ENCODE peak calls at places on chromosomes 3 and 15, in seven cellular contexts. H is H9, L is IMR-90, O is mesendoderm, R is mesenchymal stem cell, F is neuronal stem cell, E is H1. G is an unnamed sample.

GRCh38 chr3:158802399-158803023 is 657 bp downstream of the MFSD1 start:
- DNase-seq in R (peak), L (peak), E (no peak), O (no peak), H (no peak), F (no peak), G (peak)

GRCh38 chr15:100493213-100493612 is 35.5 kb downstream of the CERS3 start:
- DNase-seq in E (no peak), O (no peak), H (no peak), F (no peak), L (no peak), R (no peak), G (no peak)

GRCh38 chr3:183410280-183410679 is 18.1 kb downstream of the MCF2L2 start:
- DNase-seq in F (no peak), R (peak), L (no peak), E (no peak), H (no peak), O (no peak), G (no peak)

GRCh38 chr3:37608061-37608702 is 253.5 kb upstream of the CTDSPL start:
- DNase-seq in E (no peak), F (no peak), L (no peak), O (no peak), H (no peak), R (peak), G (no peak)

GRCh38 chr15:68833734-68834334 is 13.1 kb upstream of the ANP32A start:
- DNase-seq in L (no peak), R (no peak), E (no peak), F (no peak), O (no peak), H (no peak), G (peak)

GRCh38 chr15:47551079-47551478 is 166.2 kb upstream of the SEMA6D start:
- DNase-seq in O (peak), L (no peak), E (peak), R (no peak), H (peak), F (peak), G (no peak)

GRCh38 chr15:63597033-63597790 is at the start of gene FBXL22:
- DNase-seq in H (peak), F (no peak), E (no peak), L (peak), O (no peak), R (peak), G (no peak)

GRCh38 chr3:60313382-60313781 is 937.9 kb downstream of the FHIT start:
- DNase-seq in F (no peak), E (no peak), H (no peak), R (no peak), L (no peak), O (no peak), G (no peak)

GRCh38 chr15:90933310-90933709 is 961 bp upstream of the HDDC3 start:
- DNase-seq in O (no peak), R (no peak), E (no peak), L (no peak), F (no peak), H (no peak), G (no peak)

DNA sequence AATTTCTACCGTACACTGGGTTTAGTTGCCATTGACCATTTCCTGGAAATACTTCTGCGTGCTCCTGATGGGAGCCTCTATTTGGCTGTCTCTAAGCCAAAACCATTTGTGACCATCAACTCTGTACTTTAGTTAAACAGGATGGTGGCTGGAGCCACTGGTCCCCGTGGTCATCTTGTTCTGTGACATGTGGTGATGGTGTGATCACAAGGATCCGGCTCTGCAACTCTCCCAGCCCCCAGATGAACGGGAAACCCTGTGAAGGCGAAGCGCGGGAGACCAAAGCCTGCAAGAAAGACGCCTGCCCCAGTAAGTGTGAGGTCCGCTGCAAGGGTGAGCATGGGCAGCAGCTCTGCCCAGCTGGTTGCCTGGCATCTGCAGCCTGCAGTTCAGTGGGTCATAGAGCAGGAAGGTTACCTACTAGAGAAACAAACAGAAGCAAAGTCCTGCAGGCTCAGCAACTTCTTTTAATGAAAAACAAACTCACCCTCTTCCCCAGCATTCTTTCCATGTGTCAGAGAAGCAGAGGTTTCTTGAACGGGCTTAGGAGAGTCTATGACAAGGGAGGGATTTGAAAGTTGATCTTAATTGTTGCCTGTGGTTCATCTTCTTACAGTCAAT is 7.1 kb downstream of the THBS1 start:
- DNase-seq in L (peak), R (peak), O (no peak), E (no peak), H (no peak), F (no peak), G (no peak)
- H2AK5ac ChIP-seq in L (no peak), R (no peak), O (no peak), E (no peak), H (no peak), F (no peak), G (no peak)

DNA sequence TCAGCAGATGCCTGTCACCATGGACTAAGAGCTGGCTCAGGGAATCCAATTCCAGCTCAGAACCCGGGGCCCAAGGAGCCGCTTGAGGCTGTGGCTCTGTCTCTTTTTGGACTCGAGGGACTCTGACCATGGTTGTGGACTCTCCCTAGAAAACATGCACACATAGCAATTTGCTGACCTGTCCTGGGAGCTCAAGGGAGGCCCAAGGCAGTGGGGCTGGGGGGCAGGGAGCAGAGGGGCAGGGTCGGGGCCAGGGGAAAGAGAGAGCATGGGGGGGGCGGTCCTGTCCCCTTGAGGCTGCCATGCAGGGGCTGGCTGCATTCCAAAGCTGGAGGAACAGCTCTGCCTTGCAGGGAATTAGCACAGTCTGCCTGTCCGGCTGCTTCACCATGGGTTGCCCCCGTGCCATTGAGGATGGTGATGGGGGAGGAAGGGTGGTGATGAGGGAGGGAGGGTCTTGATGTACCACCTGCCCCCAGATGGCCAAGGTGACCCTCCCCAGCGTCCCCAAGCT is 190.1 kb downstream of the GOLGA6L6 start:
- DNase-seq in L (no peak), R (no peak), H (peak), F (no peak), O (no peak), E (no peak), G (no peak)
- H2AK5ac ChIP-seq in L (no peak), R (no peak), H (no peak), F (no peak), O (no peak), E (no peak), G (no peak)

GRCh38 chr3:49257187-49257586 is 19.8 kb downstream of the C3orf62 start:
- DNase-seq in R (no peak), O (no peak), E (no peak), H (no peak), L (no peak), F (no peak), G (no peak)
- H2AK5ac ChIP-seq in R (no peak), O (no peak), E (no peak), H (no peak), L (no peak), F (no peak), G (no peak)

GRCh38 chr3:45131201-45131600 is 15.0 kb downstream of the CDCP1 start:
- DNase-seq in H (no peak), O (no peak), F (no peak), E (no peak), L (peak), R (peak), G (peak)
- H2AK5ac ChIP-seq in H (no peak), O (no peak), F (no peak), E (no peak), L (no peak), R (no peak), G (no peak)

DNA sequence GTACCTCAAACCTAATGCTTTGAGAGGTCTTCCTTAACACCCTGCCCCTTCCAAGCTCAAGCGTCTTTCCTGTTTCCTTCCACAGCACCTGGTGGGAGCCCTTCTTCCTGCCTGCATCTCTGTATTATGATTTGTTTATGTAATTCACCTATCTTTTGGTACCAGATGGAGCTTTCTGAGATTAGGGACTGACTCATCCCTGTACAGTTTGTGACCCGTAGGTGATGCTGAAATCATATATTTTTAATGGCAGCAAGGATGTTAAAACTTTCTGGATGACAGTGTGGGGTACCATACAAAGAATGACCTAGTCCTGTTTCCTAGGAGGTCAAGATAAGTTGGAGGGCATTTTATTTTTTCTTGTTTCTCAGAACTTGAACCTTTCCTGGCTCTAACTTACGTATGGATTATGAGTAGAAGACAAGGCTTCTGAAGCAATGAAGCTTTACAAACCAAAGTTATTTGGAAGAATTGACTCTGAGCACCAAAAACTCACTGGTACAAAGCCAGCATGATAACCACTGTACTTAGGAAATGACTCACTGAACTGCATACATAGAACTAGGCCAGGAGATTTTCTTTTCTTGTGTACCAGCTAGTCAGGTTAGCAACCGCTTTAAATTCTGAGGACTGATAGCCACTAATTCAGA is 46.6 kb downstream of the HHLA2 start:
- DNase-seq in L (peak), F (no peak), H (no peak), E (no peak), O (no peak), R (no peak), G (no peak)
- H2AK5ac ChIP-seq in L (no peak), F (no peak), H (no peak), E (no peak), O (no peak), R (no peak), G (no peak)

DNA sequence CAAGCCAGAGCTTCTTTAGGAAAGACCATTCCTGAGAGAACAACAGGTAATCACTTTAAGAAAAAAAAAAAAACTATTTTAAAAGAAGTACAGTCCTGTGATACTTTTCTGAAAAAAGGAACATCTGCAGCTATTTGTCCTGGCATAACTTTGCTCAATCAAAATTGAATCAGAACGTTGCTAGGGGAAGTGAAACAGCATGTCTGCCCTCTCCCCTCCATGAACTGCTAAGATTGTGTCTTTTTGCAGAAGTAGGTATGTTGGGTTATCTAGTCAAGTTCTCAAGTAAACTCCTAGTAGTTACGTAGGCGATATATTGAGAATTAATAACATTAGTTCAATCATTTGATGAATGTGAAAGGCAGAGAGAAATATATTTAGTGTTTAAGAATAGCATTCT is 1013.3 kb downstream of the TUSC7 start:
- DNase-seq in H (no peak), F (no peak), L (no peak), E (no peak), O (no peak), R (no peak), G (no peak)
- H2AK5ac ChIP-seq in H (no peak), F (no peak), L (no peak), E (no peak), O (no peak), R (no peak), G (no peak)

DNA sequence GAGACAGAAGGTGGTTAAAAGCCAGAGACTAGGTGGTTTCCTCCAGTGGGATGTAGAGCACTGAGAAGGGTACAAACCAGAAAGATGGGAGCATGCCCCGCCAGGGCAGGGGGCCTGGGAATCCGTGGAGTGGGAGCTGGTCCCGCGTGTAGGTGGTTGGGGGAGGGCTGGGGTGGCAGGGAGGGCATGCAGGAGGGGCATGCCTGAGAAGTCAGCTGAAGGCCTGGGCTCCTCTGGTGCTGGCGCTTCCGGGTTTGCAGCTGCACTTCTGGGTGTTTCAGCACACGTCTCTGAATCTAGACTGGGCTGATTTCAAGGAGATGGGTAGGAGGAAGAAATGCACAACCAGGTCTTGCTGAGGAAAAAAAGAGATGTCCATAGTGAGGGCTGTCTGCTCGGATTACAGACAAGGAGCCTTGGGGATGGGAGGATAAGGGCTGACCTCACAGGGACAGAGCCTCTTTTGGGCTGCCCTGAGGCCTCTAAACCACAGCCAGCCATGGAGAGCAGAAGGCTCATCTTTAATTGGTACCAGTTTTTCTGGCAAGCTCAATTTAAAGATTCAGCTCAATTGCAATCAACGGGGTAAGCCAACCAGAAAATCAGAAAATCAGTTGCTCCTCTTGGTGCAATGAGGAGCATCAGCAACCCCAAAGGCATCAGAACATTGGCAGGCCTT is 151.9 kb downstream of the FAM43A start:
- DNase-seq in R (no peak), H (no peak), L (no peak), E (no peak), F (no peak), O (no peak), G (no peak)
- H2AK5ac ChIP-seq in R (no peak), H (no peak), L (no peak), E (no peak), F (no peak), O (no peak), G (no peak)

GRCh38 chr3:72135636-72136035 is 350.7 kb upstream of the PROK2 start:
- DNase-seq in L (no peak), F (no peak), R (no peak), H (no peak), O (no peak), E (no peak), G (peak)

GRCh38 chr3:72131899-72132298 is 347.0 kb upstream of the PROK2 start:
- DNase-seq in F (no peak), R (no peak), H (no peak), L (no peak), E (no peak), O (no peak), G (no peak)

GRCh38 chr3:72133329-72134011 is 348.5 kb upstream of the PROK2 start:
- DNase-seq in O (no peak), E (no peak), H (no peak), R (no peak), F (no peak), L (no peak), G (no peak)

GRCh38 chr3:72137865-72138861 is 353.2 kb upstream of the PROK2 start:
- DNase-seq in R (no peak), E (no peak), H (no peak), F (no peak), L (no peak), O (no peak), G (no peak)

DNA sequence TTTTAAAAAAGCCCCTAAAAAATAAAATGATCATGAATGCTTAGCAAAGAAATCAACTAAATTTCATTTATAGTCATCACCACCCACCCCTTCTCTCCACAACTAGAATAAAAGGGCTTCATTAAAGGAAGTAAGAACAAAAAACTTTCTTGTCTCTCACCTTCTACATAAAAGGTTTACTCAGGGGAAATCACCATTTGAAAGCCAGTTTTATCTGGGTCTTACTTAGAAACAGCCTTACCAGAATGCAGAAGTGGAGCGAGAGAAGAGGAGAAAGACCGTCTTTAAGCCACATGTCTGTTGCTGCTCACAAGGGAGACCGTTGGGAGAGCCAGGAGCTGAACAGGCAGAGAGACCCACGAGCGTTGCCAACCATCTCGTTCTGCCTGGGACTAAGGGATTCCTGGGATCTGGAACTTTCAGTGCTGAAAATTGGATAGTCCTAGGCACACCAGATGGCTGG is 350.1 kb upstream of the PROK2 start:
- DNase-seq in H (no peak), O (no peak), R (no peak), E (no peak), F (no peak), L (no peak), G (no peak)
- H2AK5ac ChIP-seq in H (no peak), O (no peak), R (no peak), E (no peak), F (no peak), L (no peak), G (no peak)